ENCODE peak calls at places on chromosome 16, in five cellular contexts. W is K562; O is tibial nerve; J is CD8-positive, alpha-beta T cell; U is cardiac muscle cell. R is an unnamed sample.

GRCh38 chr16:49658066-49658465 is 197.8 kb downstream of the ZNF423 start:
- DNase-seq in O (no peak), U (no peak), W (no peak), J (no peak), R (no peak)

GRCh38 chr16:48146710-48147109 is 9.1 kb downstream of the ABCC12 start:
- DNase-seq in W (no peak), O (no peak), J (no peak), U (no peak), R (no peak)

GRCh38 chr16:25079637-25080375 is 31.7 kb upstream of the LCMT1 start:
- DNase-seq in J (no peak), W (peak; percentile 33), U (no peak), O (no peak), R (no peak)

GRCh38 chr16:5175263-5175662 is 77.7 kb upstream of the EEF2KMT start:
- DNase-seq in W (no peak), O (no peak), J (no peak), U (no peak), R (peak; percentile 45)

GRCh38 chr16:9415588-9415987 is 324.1 kb downstream of the HAPSTR1 start:
- DNase-seq in O (no peak), J (no peak), U (no peak), W (no peak), R (peak; percentile 35)

GRCh38 chr16:88448461-88449266 is 4.4 kb upstream of the ZFPM1 start:
- DNase-seq in U (no peak), J (no peak), W (no peak), O (no peak), R (no peak)

GRCh38 chr16:610513-611381 is 20.0 kb upstream of the WFIKKN1 start:
- DNase-seq in W (peak; percentile 51), U (peak; percentile 55), J (peak; percentile 65), O (peak; percentile 36), R (peak; percentile 90)

GRCh38 chr16:50368410-50369132 is at the start of gene BRD7:
- DNase-seq in W (peak; percentile 93), O (peak; percentile 27), U (peak; percentile 86), J (peak; percentile 67), R (peak; percentile 40)

GRCh38 chr16:48184681-48185080 is 28.9 kb upstream of the ABCC12 start:
- DNase-seq in O (no peak), W (no peak), U (no peak), J (no peak), R (no peak)

GRCh38 chr16:27080870-27081269 is 14.1 kb downstream of the C16orf82 start:
- DNase-seq in W (peak; percentile 43), J (no peak), U (no peak), O (no peak), R (no peak)

GRCh38 chr16:68732068-68732680 is 4.9 kb upstream of the CDH1 start:
- DNase-seq in W (peak; percentile 86), O (no peak), U (peak; percentile 48), J (no peak), R (peak; percentile 40)

GRCh38 chr16:87441886-87442580 is 49.9 kb downstream of the MAP1LC3B start:
- DNase-seq in O (no peak), U (no peak), J (no peak), W (no peak), R (no peak)

GRCh38 chr16:55567382-55567781 is 898 bp downstream of the CAPNS2 start:
- DNase-seq in J (no peak), W (no peak), O (peak; percentile 30), U (no peak), R (no peak)

GRCh38 chr16:4136229-4136813 is 20.1 kb upstream of the ADCY9 start:
- DNase-seq in U (no peak), W (no peak), O (no peak), J (no peak), R (no peak)

GRCh38 chr16:84088695-84089395 is 27.9 kb downstream of the MBTPS1 start:
- DNase-seq in U (no peak), J (peak; percentile 64), O (no peak), W (no peak), R (peak; percentile 59)

GRCh38 chr16:27843800-27844199 is 219.7 kb downstream of the GSG1L start:
- DNase-seq in J (no peak), O (no peak), U (no peak), W (no peak), R (no peak)

GRCh38 chr16:15653227-15653626 is 3.2 kb downstream of the NDE1 start:
- DNase-seq in U (no peak), W (no peak), O (no peak), J (no peak), R (no peak)

GRCh38 chr16:952321-952720 is 18.5 kb downstream of the LMF1 start:
- DNase-seq in W (no peak), O (no peak), J (no peak), U (no peak), R (no peak)

GRCh38 chr16:14106457-14106856 is 35.3 kb downstream of the MRTFB start:
- DNase-seq in J (no peak), U (no peak), O (no peak), W (no peak), R (no peak)
- H3K27ac ChIP-seq in J (no peak overlapping the region), U (no peak overlapping the region), O (no peak overlapping the region), W (no peak overlapping the region), R (no peak overlapping the region)

GRCh38 chr16:19210175-19210924 is 42.3 kb downstream of the SYT17 start:
- DNase-seq in W (no peak), O (no peak), U (no peak), J (no peak), R (no peak)
- H3K4me3 ChIP-seq in W (no peak overlapping the region), O (no peak overlapping the region), U (no peak overlapping the region), J (no peak overlapping the region), R (no peak overlapping the region)

DNA sequence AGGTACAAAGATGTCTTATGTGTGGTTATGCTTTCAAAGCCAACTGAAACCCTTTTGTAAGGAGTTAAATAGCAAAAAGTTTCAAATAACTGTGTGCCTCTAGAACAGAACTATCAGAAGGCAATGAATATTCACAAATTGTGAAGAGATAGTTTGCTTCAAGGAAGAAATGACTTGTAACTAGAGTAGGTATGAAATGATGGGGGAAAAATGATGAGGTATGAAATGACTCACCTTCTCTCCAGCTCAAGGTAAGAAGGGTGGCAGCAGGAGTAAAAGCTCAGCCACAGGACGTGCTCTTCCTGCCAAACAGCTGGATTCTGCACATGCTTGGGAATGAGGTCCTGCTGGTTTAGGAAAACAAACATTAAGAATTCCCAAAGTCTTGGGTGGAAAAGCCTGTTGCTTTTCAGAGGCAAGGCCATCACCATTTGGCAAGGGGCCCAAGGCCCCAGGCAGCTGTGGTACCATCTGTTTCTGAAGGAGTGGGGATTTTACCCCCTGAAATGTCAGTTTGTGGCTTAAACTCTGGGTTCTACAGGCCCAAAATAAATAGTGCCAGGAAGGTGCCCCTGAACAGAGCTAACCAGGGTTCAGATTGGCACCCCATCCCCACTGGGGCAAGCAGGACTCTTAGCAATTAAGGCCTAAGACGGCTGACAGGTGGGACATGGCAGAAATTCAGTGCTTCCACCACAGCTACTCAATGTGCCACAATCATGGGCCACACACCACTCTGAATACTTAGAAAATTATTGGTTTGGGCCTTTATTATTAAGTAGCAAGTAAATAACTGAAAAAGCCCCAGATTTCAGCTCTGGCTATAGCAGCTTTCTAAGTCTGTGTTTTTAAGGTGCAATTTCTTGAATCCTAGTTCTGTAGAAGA is 13.3 kb downstream of the HERPUD1 start:
- DNase-seq in J (no peak), W (no peak), O (no peak), U (no peak), R (no peak)
- H3K27ac ChIP-seq in J (no peak overlapping the region), W (no peak overlapping the region), O (peak overlapping the region; percentile 18), U (peak overlapping the region; percentile 38), R (no peak overlapping the region)

DNA sequence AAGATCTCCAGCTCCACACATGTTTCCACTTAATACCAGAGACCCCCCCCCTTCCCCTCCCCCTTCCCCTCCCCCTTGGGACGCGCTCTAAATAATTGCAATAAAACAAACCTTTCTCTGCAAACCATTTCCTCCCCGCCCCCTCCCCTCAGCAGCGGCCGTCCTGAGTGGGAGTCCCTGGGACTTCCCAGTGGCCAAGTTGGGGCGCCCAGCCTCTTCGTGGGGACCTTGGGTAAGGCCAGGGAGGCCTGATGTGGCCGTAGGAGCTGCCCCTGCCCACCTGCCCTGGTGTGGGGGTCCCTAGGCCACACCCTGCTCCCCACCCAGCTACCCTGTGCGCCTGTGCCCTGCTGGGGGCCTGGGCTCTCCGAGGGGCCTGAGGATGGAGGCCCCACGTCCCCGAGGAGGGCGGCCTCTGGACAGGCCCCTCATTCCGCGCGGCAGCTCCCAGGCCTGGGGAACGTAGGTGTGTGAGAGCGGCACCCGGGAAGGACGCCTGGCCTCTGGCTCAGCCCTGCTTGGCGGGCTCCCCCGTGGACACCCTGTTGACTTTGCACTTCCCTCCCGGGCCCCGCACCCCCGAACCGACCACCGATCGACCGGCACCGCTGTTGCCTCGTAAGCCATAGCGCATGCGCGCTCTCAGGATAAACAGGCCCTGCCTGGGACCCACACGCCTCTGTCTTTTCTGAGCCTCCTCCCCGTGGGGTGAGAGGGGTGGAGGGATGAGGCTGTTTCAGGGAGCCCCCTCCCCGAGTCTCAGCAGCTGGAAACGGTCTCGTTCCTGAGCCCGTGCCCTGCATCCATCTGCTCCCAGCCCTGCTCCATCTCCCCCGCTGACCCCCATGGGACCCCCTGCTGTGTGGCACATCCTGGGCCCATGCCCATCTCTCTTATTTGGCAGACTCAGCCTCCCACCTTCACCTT is 9.0 kb downstream of the NTHL1 start:
- DNase-seq in J (no peak), O (no peak), U (no peak), W (no peak), R (no peak)
- H3K4me3 ChIP-seq in J (no peak overlapping the region), O (no peak overlapping the region), U (no peak overlapping the region), W (no peak overlapping the region), R (no peak overlapping the region)

GRCh38 chr16:86221085-86221484 is 289.2 kb upstream of the FOXF1 start:
- DNase-seq in W (no peak), O (no peak), J (no peak), U (no peak), R (no peak)

GRCh38 chr16:86222965-86223551 is 287.3 kb upstream of the FOXF1 start:
- DNase-seq in U (no peak), W (no peak), J (no peak), O (no peak), R (no peak)

GRCh38 chr16:86220552-86220951 is 289.8 kb upstream of the FOXF1 start:
- DNase-seq in O (no peak), W (no peak), U (no peak), J (no peak), R (no peak)

GRCh38 chr16:86224126-86224525 is 286.2 kb upstream of the FOXF1 start:
- DNase-seq in U (no peak), O (no peak), W (no peak), J (no peak), R (no peak)

GRCh38 chr16:86222541-86222940 is 287.8 kb upstream of the FOXF1 start:
- DNase-seq in W (no peak), J (no peak), U (no peak), O (no peak), R (peak; percentile 20)
- H3K27ac ChIP-seq in W (no peak overlapping the region), J (no peak overlapping the region), U (no peak overlapping the region), O (no peak overlapping the region), R (no peak overlapping the region)

DNA sequence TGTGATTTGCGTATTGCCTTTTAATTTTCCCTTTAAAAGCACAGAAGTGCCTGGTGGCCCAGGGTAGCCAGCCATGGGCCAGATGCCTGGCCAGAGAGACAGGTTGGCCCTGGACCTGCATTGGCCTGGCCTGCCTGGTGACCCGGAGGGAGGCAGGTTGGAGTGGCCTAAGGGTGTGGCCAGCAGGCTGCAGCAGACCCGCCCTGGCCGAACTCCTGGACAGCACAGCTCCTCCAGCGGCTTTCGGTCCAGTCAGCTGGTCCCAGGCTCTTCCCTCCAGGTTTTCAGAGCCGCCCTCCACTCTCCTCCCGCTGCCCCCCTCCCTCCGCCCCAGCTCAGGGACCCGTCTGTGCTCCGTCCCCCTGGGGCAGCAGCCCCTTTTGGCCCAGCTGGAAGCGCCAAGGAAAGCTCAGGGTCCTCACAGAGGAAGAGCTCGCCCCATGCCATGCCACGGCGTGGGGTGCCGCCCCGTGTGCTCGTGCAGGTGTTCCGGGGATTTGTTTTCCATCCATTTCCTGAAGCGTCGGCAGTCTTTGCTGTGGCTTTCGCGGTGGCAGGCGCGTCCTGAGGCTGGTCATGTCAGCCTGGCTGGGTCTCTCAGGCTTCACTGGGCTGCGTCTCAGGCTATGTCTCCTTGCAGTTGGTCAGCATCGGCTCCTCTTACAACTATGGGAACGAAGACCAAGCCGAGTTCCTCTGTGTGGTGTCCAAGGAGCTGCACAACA is 18.1 kb downstream of the PRSS27 start:
- DNase-seq in W (no peak), J (no peak), U (no peak), O (no peak), R (no peak)
- H3K4me3 ChIP-seq in W (no peak overlapping the region), J (no peak overlapping the region), U (no peak overlapping the region), O (no peak overlapping the region), R (no peak overlapping the region)

R was measured in WERI-Rb-1.